ENCODE peak calls at places on chromosome 6, in five cellular contexts. M is endothelial cell of umbilical vein; G is CD4-positive, alpha-beta T cell; R is IMR-90; P is neural progenitor cell. S is an unnamed sample.

GRCh38 chr6:151387581-151387980 is 3.8 kb downstream of the ZBTB2 start:
- DNase-seq in G (no peak), P (no peak), R (peak), M (no peak), S (no peak)

GRCh38 chr6:42101186-42101657 is 41.2 kb downstream of the C6orf132 start:
- DNase-seq in P (no peak), R (peak), M (no peak), G (no peak), S (no peak)

GRCh38 chr6:31009731-31010130 is 543 bp upstream of the MUC22 start:
- DNase-seq in R (no peak), G (no peak), M (no peak), P (no peak), S (no peak)

GRCh38 chr6:148225871-148226270 is 116.8 kb upstream of the SASH1 start:
- DNase-seq in P (no peak), G (no peak), M (no peak), R (no peak), S (no peak)

GRCh38 chr6:42556462-42556861 is 7.4 kb upstream of the UBR2 start:
- DNase-seq in P (no peak), M (no peak), R (no peak), G (no peak), S (no peak)

GRCh38 chr6:168615837-168616236 is 174.9 kb downstream of the SMOC2 start:
- DNase-seq in M (no peak), P (no peak), G (no peak), R (no peak), S (no peak)

GRCh38 chr6:143901885-143902708 is 37.8 kb downstream of the ZC2HC1B start:
- DNase-seq in G (no peak), R (peak), P (no peak), M (peak), S (peak)

GRCh38 chr6:36309900-36310299 is 26.8 kb downstream of the BNIP5 start:
- DNase-seq in P (no peak), R (no peak), G (no peak), M (no peak), S (no peak)

GRCh38 chr6:81515562-81516453 is 236.7 kb downstream of the TENT5A start:
- DNase-seq in R (peak), P (no peak), G (no peak), M (no peak), S (no peak)

GRCh38 chr6:154805288-154805911 is 72.2 kb downstream of the SCAF8 start:
- DNase-seq in R (peak), G (no peak), P (peak), M (peak), S (peak)

GRCh38 chr6:8969747-8970146 is 534.4 kb upstream of the SLC35B3 start:
- DNase-seq in P (no peak), R (no peak), G (no peak), M (no peak), S (no peak)

GRCh38 chr6:148470606-148471299 is 128.1 kb downstream of the SASH1 start:
- DNase-seq in R (no peak), G (no peak), M (no peak), P (no peak), S (no peak)

GRCh38 chr6:45548657-45549515 is 171.2 kb upstream of the SUPT3H start:
- DNase-seq in P (no peak), G (no peak), M (no peak), R (peak), S (peak)

GRCh38 chr6:146857960-146858308 is 259.2 kb downstream of the ADGB start:
- DNase-seq in M (no peak), P (peak), G (no peak), R (no peak), S (no peak)

GRCh38 chr6:48476257-48476656 is 365.3 kb upstream of the PTCHD4 start:
- DNase-seq in R (peak), M (peak), P (peak), G (no peak), S (no peak)

GRCh38 chr6:19024737-19025136 is 637.6 kb downstream of the RNF144B start:
- DNase-seq in M (no peak), G (no peak), R (peak), P (peak), S (no peak)

GRCh38 chr6:157274471-157275226 is 48.7 kb downstream of the TMEM242 start:
- DNase-seq in G (peak), P (peak), R (peak), M (peak), S (peak)

GRCh38 chr6:9611016-9611415 is 803.9 kb downstream of the TFAP2A start:
- DNase-seq in M (no peak), R (no peak), P (no peak), G (no peak), S (no peak)

GRCh38 chr6:44245912-44246662 is 814 bp upstream of the HSP90AB1 start:
- DNase-seq in R (peak), G (peak), M (peak), P (peak), S (peak)

GRCh38 chr6:151160869-151161268 is 78.9 kb upstream of the AKAP12 start:
- DNase-seq in R (no peak), P (no peak), M (no peak), G (no peak), S (no peak)

GRCh38 chr6:293185-294174 is 1.2 kb downstream of the DUSP22 start:
- DNase-seq in P (peak), G (no peak), M (no peak), R (no peak), S (no peak)

GRCh38 chr6:105943514-105943913 is 142.6 kb upstream of the PRDM1 start:
- DNase-seq in P (no peak), R (no peak), G (no peak), M (no peak), S (no peak)

GRCh38 chr6:12136905-12137304 is 124.8 kb downstream of the HIVEP1 start:
- DNase-seq in R (peak), P (no peak), G (no peak), M (peak), S (no peak)

GRCh38 chr6:21808551-21809181 is 215.1 kb downstream of the SOX4 start:
- DNase-seq in P (no peak), R (no peak), G (no peak), M (peak), S (no peak)

GRCh38 chr6:109449064-109449788 is 6.3 kb downstream of the MICAL1 start:
- DNase-seq in P (no peak), G (no peak), M (no peak), R (no peak), S (no peak)

GRCh38 chr6:81241717-81242116 is 510.8 kb downstream of the TENT5A start:
- DNase-seq in R (peak), P (peak), G (no peak), M (peak), S (no peak)

GRCh38 chr6:83151114-83151513 is 42.0 kb downstream of the PGM3 start:
- DNase-seq in M (no peak), R (peak), P (no peak), G (no peak), S (no peak)

GRCh38 chr6:50185006-50185405 is 135.3 kb upstream of the DEFB112 start:
- DNase-seq in R (no peak), P (peak), G (no peak), M (no peak), S (no peak)
- TF ChIP-seq CTCF in R (peak), P (peak), G (no peak), M (no peak), S (peak)

DNA sequence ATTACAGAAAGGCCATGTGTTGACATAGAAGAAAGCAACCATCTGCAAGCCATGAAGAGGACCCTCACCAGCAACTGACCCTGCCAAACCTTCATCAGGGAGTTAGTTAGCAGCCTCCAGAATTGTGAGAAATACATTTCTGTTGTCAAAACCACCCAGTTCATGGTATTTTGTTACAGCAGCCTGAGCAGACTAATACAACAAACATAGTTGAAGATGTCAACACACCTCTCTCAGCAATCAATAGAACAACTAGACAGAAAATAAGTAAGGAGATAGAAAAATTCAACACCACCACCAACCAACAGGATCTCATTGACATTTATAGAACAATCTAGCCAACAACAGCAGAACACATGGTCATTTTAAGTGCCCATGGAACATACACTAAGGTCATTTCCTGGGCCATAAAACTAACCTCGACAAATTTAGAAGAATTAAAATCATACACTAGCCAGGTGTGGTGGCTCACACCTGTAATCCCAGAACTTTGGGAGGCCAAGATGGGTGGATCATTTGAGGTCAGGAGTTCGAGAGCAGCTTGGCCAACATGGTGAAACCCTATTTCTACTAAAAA is 32.7 kb downstream of the TCP11 start:
- DNase-seq in P (no peak), M (no peak), R (no peak), G (no peak), S (no peak)
- TF ChIP-seq CTCF in P (no peak), M (no peak), R (no peak), G (no peak), S (no peak)

GRCh38 chr6:73803562-73804221 is 107.7 kb downstream of the CD109 start:
- DNase-seq in R (peak), M (peak), G (no peak), P (peak), S (no peak)
- TF ChIP-seq CTCF in R (peak), M (peak), G (no peak), P (peak), S (peak)

GRCh38 chr6:13574149-13574570 is 241 bp upstream of the SIRT5 start:
- DNase-seq in R (peak), G (peak), M (peak), P (peak), S (peak)
- TF ChIP-seq CTCF in R (peak), G (peak), M (peak), P (peak), S (peak)

GRCh38 chr6:76861403-76861802 is 601.9 kb downstream of the HTR1B start:
- DNase-seq in M (peak), R (no peak), P (peak), G (no peak), S (no peak)
- TF ChIP-seq CTCF in M (peak), R (peak), P (peak), G (no peak), S (peak)

GRCh38 chr6:41027799-41028617 is 11.0 kb downstream of the UNC5CL start:
- DNase-seq in G (peak), P (peak), R (peak), M (peak), S (peak)
- TF ChIP-seq CTCF in G (peak), P (peak), R (peak), M (peak), S (peak)

DNA sequence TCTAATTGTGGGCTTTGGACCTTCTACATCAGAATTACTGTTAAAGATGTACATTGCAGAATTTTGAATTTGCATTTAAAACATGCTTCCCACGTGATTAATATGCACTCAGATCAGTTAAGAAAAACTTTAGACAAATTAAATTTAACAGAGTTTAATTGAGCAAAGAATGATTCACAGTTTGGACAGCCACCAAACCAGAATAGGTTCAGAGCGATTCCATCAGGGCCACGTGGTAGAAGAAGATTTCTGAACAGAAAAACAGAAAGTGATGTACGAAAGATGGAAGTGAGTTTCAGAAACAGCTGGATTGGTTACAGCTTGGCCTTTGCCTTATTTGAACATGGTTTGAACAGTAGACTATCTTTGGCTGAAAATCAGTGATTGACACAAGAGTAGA is 704.2 kb upstream of the MAP3K7 start:
- DNase-seq in M (no peak), P (no peak), G (no peak), R (peak), S (no peak)
- TF ChIP-seq CTCF in M (no peak), P (no peak), G (no peak), R (no peak), S (no peak)

S was measured in GM13977.